ENCODE peak calls at places on chromosomes 6 and 20, in eight cellular contexts. T, L, K, O, R, B, U and I are unnamed samples.

GRCh38 chr20:33719277-33719988 is 677 bp downstream of the PXMP4 start:
- DNase-seq in R (no peak), L (no peak), T (no peak), B (no peak), O (no peak), U (no peak), K (no peak), I (no peak)

GRCh38 chr20:2919518-2920245 is 46.4 kb downstream of the PTPRA start:
- DNase-seq in L (no peak), T (no peak), R (no peak), K (no peak), U (peak), O (no peak), B (no peak), I (no peak)

GRCh38 chr6:44074383-44075136 is 52.7 kb downstream of the MRPL14 start:
- DNase-seq in T (peak), O (peak), U (peak), R (peak), K (no peak), B (no peak), L (peak), I (peak)

GRCh38 chr20:36647194-36648121 is 1.5 kb upstream of the SLA2 start:
- DNase-seq in T (no peak), L (no peak), K (no peak), R (no peak), O (no peak), U (no peak), B (no peak), I (no peak)

GRCh38 chr6:33853736-33854135 is 49.9 kb upstream of the MLN start:
- DNase-seq in O (no peak), R (no peak), U (no peak), B (no peak), L (no peak), T (no peak), K (no peak), I (no peak)

GRCh38 chr6:108113557-108114519 is 39.3 kb upstream of the OSTM1 start:
- DNase-seq in T (peak), K (no peak), U (peak), O (peak), L (peak), B (peak), R (peak), I (peak)

GRCh38 chr6:27138837-27139752 is 108.4 kb upstream of the PRSS16 start:
- DNase-seq in K (peak), U (no peak), O (peak), L (no peak), T (no peak), B (no peak), R (no peak), I (peak)

GRCh38 chr6:118932421-118932820 is 2.5 kb downstream of the MCM9 start:
- DNase-seq in R (no peak), T (no peak), K (no peak), L (no peak), U (no peak), B (no peak), O (no peak), I (no peak)

GRCh38 chr20:37651932-37652331 is 41.9 kb upstream of the CTNNBL1 start:
- DNase-seq in B (peak), L (peak), O (no peak), U (peak), T (peak), K (no peak), R (no peak), I (peak)

GRCh38 chr20:63500902-63501817 is 2.3 kb upstream of the EEF1A2 start:
- DNase-seq in O (no peak), U (no peak), L (no peak), T (no peak), B (no peak), K (no peak), R (no peak), I (peak)